ENCODE peak calls at places on chromosomes 11 and 22, in four cellular contexts. P, S, M and U are unnamed samples.
A peak's percentile ranks its signal among the peaks of the same experiment; 100 is the strongest.

GRCh38 chr11:65274734-65275682 is 13.2 kb downstream of the POLA2 start:
- DNase-seq in M (peak; percentile 78), S (peak; percentile 88), P (peak; percentile 67), U (peak; percentile 94)

GRCh38 chr11:31509412-31510345 is at the start of the genes ELP4 and IMMP1L:
- DNase-seq in P (peak; percentile 93), M (peak; percentile 96), S (peak; percentile 98), U (peak; percentile 88)

GRCh38 chr11:2825886-2826678 is 59.5 kb downstream of the CDKN1C start:
- DNase-seq in S (peak; percentile 95), M (peak; percentile 88), P (peak; percentile 93), U (peak; percentile 95)

GRCh38 chr11:3152471-3153110 is 12.5 kb downstream of the OSBPL5 start:
- DNase-seq in M (no peak), S (no peak), P (no peak), U (no peak)

GRCh38 chr11:65487467-65488272 is 11.2 kb upstream of the MALAT1 start:
- DNase-seq in S (peak; percentile 100), M (peak; percentile 100), P (peak; percentile 100), U (peak; percentile 100)

GRCh38 chr11:72668645-72669347 is 5.4 kb downstream of the PDE2A start:
- DNase-seq in P (no peak), S (no peak), M (no peak), U (no peak)

GRCh38 chr11:11620966-11621880 is 582 bp downstream of the GALNT18 start:
- DNase-seq in P (peak; percentile 50), M (peak; percentile 45), S (peak; percentile 71), U (no peak)

GRCh38 chr11:73281796-73282660 is 9.9 kb downstream of the P2RY6 start:
- DNase-seq in S (no peak), P (no peak), M (no peak), U (no peak)

GRCh38 chr11:47714554-47715081 is 551 bp downstream of the AGBL2 start:
- DNase-seq in S (peak; percentile 65), P (peak; percentile 5), M (peak; percentile 31), U (no peak)

GRCh38 chr11:73072935-73073481 is 69.1 kb downstream of the FCHSD2 start:
- DNase-seq in M (no peak), S (no peak), P (no peak), U (no peak)

GRCh38 chr11:118215262-118215661 is 9.5 kb downstream of the JAML start:
- DNase-seq in M (no peak), P (no peak), S (no peak), U (no peak)

GRCh38 chr11:30346068-30346688 is 23.3 kb downstream of the ARL14EP start:
- DNase-seq in P (peak; percentile 41), S (no peak), M (no peak), U (peak; percentile 8)

GRCh38 chr11:134664447-134664846 is 252.4 kb upstream of the B3GAT1 start:
- DNase-seq in M (no peak), P (no peak), S (no peak), U (no peak)

GRCh38 chr11:35721576-35722341 is 59.2 kb downstream of the TRIM44 start:
- DNase-seq in S (no peak), P (no peak), M (no peak), U (no peak)

GRCh38 chr11:44015624-44016007 is 32.2 kb upstream of the ACCSL start:
- DNase-seq in P (no peak), S (no peak), M (no peak), U (no peak)

GRCh38 chr11:2519879-2520735 is 75.3 kb downstream of the KCNQ1 start:
- DNase-seq in P (no peak), M (peak; percentile 10), S (peak; percentile 45), U (no peak)

GRCh38 chr22:30813936-30814335 is 119.3 kb downstream of the OSBP2 start:
- DNase-seq in M (no peak), S (no peak), P (no peak), U (no peak)

GRCh38 chr22:47610766-47611165 is 848.3 kb downstream of the TBC1D22A start:
- DNase-seq in M (no peak), P (no peak), S (no peak), U (no peak)

GRCh38 chr11:64131657-64132387 is 34.1 kb downstream of the MACROD1 start:
- DNase-seq in M (no peak), P (no peak), S (no peak), U (no peak)

GRCh38 chr22:38423512-38424503 is 31.2 kb downstream of the KCNJ4 start:
- DNase-seq in P (peak; percentile 22), M (no peak), S (no peak), U (no peak)

GRCh38 chr11:104320091-104320490 is 156.1 kb upstream of the PDGFD start:
- DNase-seq in P (no peak), M (no peak), S (no peak), U (no peak)

GRCh38 chr11:10473371-10473770 is 18.3 kb downstream of the AMPD3 start:
- DNase-seq in M (no peak), P (no peak), S (no peak), U (no peak)

GRCh38 chr22:24112188-24112587 is 69.1 kb upstream of the SUSD2 start:
- DNase-seq in M (no peak), S (no peak), P (peak; percentile 75), U (no peak)

GRCh38 chr11:116638463-116638862 is 134.3 kb downstream of the BUD13 start:
- DNase-seq in S (no peak), M (no peak), P (no peak), U (no peak)

GRCh38 chr11:127816959-127817358 is 770.4 kb downstream of the ETS1 start:
- DNase-seq in M (no peak), P (no peak), S (no peak), U (no peak)

GRCh38 chr11:67160872-67161783 is 42.1 kb downstream of the KDM2A start:
- DNase-seq in P (no peak), M (no peak), S (no peak), U (no peak)
- TF ChIP-seq CTCF in P (no peak), M (no peak), S (no peak), U (no peak)

GRCh38 chr11:91100432-91100831 is 877.6 kb upstream of the CHORDC1 start:
- DNase-seq in S (no peak), P (peak; percentile 20), M (no peak), U (no peak)

GRCh38 chr11:91104237-91104636 is 881.4 kb upstream of the CHORDC1 start:
- DNase-seq in S (no peak), P (peak; percentile 80), M (no peak), U (no peak)
- TF ChIP-seq CTCF in S (no peak), P (no peak), M (no peak), U (no peak)

DNA sequence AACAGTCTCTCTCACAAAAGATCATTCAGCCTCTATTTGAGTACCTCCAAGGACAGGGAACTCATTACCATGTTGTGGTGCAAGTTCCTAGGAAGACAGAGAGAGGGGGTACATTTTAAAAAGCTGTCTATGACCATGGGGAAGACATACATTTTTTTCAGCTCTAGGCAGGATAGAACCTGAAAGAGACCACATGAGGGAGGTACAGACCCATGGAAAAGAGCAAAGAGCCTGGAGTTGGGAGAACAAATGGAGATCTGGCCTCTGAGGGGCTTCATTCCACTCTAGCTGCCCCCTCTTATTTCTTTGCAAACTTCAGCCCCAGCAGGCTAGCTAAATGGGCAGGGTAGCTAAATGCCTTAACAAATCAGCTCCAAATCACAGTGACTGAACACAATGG is 36.3 kb downstream of the KCNC1 start:
- DNase-seq in P (no peak), S (no peak), M (no peak), U (no peak)
- TF ChIP-seq CTCF in P (peak; percentile 51), S (no peak), M (no peak), U (peak; percentile 36)

GRCh38 chr11:128904303-128904871 is 13.2 kb downstream of the KCNJ5 start:
- DNase-seq in S (no peak), P (no peak), M (no peak), U (no peak)

GRCh38 chr11:128904872-128905344 is 13.8 kb downstream of the KCNJ5 start:
- DNase-seq in S (no peak), M (no peak), P (peak; percentile 42), U (no peak)

GRCh38 chr11:128905345-128906184 is 14.4 kb downstream of the KCNJ5 start:
- DNase-seq in S (no peak), P (peak; percentile 85), M (no peak), U (no peak)

GRCh38 chr11:128908391-128909246 is 17.5 kb downstream of the KCNJ5 start:
- DNase-seq in P (peak; percentile 91), S (peak; percentile 85), M (peak; percentile 77), U (peak; percentile 12)

GRCh38 chr11:128906185-128907065 is 15.3 kb downstream of the KCNJ5 start:
- DNase-seq in P (no peak), M (no peak), S (no peak), U (no peak)
- TF ChIP-seq CTCF in P (no peak), M (no peak), S (no peak), U (no peak)

GRCh38 chr11:113732092-113732491 is 26.0 kb upstream of the TMPRSS5 start:
- DNase-seq in M (no peak), S (no peak), P (no peak), U (no peak)
- TF ChIP-seq CTCF in M (no peak), S (no peak), P (no peak), U (no peak)